ENCODE peak calls at places on chromosomes 5 and 9, in six cellular contexts. F is adrenal gland, Y is body of pancreas, Q is ovary, H is transverse colon, V is heart left ventricle. S is an unnamed sample.

GRCh38 chr9:80605129-80605528 is 1033.4 kb downstream of the TLE4 start:
- DNase-seq in V (no peak), Y (no peak), Q (no peak), F (no peak), H (no peak), S (no peak)

GRCh38 chr9:95516221-95516735 is 493 bp downstream of the PTCH1 start:
- DNase-seq in Q (peak; percentile 35), H (no peak), F (no peak), Y (no peak), V (no peak), S (no peak)

GRCh38 chr5:138790684-138791083 is 37.5 kb downstream of the CTNNA1 start:
- DNase-seq in H (no peak), Y (no peak), Q (no peak), F (no peak), V (no peak), S (no peak)

GRCh38 chr9:127557466-127557869 is 54.6 kb upstream of the STXBP1 start:
- DNase-seq in F (no peak), Q (peak; percentile 59), H (no peak), Y (no peak), V (no peak), S (no peak)

GRCh38 chr9:26833792-26834191 is 58.8 kb downstream of the CAAP1 start:
- DNase-seq in Q (no peak), Y (no peak), V (no peak), H (no peak), F (no peak), S (no peak)

GRCh38 chr9:21434202-21435014 is 5.8 kb upstream of the IFNA1 start:
- DNase-seq in H (peak; percentile 28), Y (peak; percentile 56), V (no peak), F (peak; percentile 22), Q (no peak), S (no peak)

GRCh38 chr5:115634343-115635132 is 8.7 kb upstream of the TMED7 start:
- DNase-seq in Q (peak; percentile 87), Y (peak; percentile 94), H (peak; percentile 93), V (peak; percentile 82), F (peak; percentile 90), S (peak; percentile 91)

GRCh38 chr9:78298046-78298511 is 1.2 kb downstream of the PSAT1 start:
- DNase-seq in Q (no peak), Y (no peak), F (no peak), V (no peak), H (no peak), S (no peak)

GRCh38 chr9:24413651-24414050 is 132.0 kb downstream of the IZUMO3 start:
- DNase-seq in H (no peak), V (no peak), F (no peak), Q (no peak), Y (no peak), S (no peak)

GRCh38 chr5:130385619-130386018 is 481.4 kb downstream of the CHSY3 start:
- DNase-seq in F (no peak), H (no peak), Y (no peak), Q (no peak), V (no peak), S (no peak)

GRCh38 chr5:74546796-74547195 is 93.7 kb downstream of the ENC1 start:
- DNase-seq in H (no peak), Q (no peak), V (no peak), F (no peak), Y (no peak), S (no peak)

GRCh38 chr5:154445422-154446182 is at the start of gene SAP30L:
- DNase-seq in Y (peak; percentile 96), F (peak; percentile 98), H (peak; percentile 97), V (peak; percentile 96), Q (peak; percentile 99), S (peak; percentile 97)
- TF ChIP-seq POLR2A in Y (peak; percentile 59), F (peak; percentile 93), H (peak; percentile 91), V (peak; percentile 91), Q (no peak), S (peak; percentile 85)

GRCh38 chr5:135154197-135154596 is 120.2 kb upstream of the PITX1 start:
- DNase-seq in Q (no peak), H (no peak), Y (no peak), V (no peak), F (no peak), S (no peak)

GRCh38 chr5:135153661-135154060 is 119.6 kb upstream of the PITX1 start:
- DNase-seq in H (no peak), F (no peak), Y (no peak), Q (no peak), V (no peak), S (no peak)

GRCh38 chr5:135155616-135156214 is 121.7 kb upstream of the PITX1 start:
- DNase-seq in V (no peak), H (no peak), F (no peak), Q (no peak), Y (no peak), S (no peak)

GRCh38 chr5:135156337-135156714 is 122.3 kb upstream of the PITX1 start:
- DNase-seq in V (no peak), F (no peak), H (no peak), Q (no peak), Y (no peak), S (no peak)

GRCh38 chr5:135154961-135155360 is 120.9 kb upstream of the PITX1 start:
- DNase-seq in H (no peak), V (no peak), Q (no peak), F (no peak), Y (no peak), S (no peak)
- H3K4me1 ChIP-seq in H (no peaks in the 10 kb centered on the region), V (no peaks in the 10 kb centered on the region), Q (no peaks in the 10 kb centered on the region), F (no peaks in the 10 kb centered on the region), Y (no peaks in the 10 kb centered on the region), S (no peaks in the 10 kb centered on the region)

GRCh38 chr9:120894404-120895226 is 17.6 kb upstream of the PHF19 start:
- DNase-seq in Q (peak; percentile 79), V (peak; percentile 39), H (no peak), F (no peak), Y (peak; percentile 32), S (no peak)

GRCh38 chr9:120892748-120893584 is 16.0 kb upstream of the PHF19 start:
- DNase-seq in H (no peak), V (no peak), Q (no peak), Y (no peak), F (no peak), S (no peak)

GRCh38 chr9:120893917-120894316 is 16.9 kb upstream of the PHF19 start:
- DNase-seq in Q (no peak), F (no peak), Y (no peak), H (no peak), V (no peak), S (no peak)

GRCh38 chr9:120892177-120892747 is 15.3 kb upstream of the PHF19 start:
- DNase-seq in Q (no peak), Y (no peak), H (no peak), V (no peak), F (no peak), S (no peak)

GRCh38 chr9:120893585-120893857 is 16.5 kb upstream of the PHF19 start:
- DNase-seq in V (no peak), Y (no peak), Q (no peak), F (no peak), H (no peak), S (no peak)
- TF ChIP-seq POLR2A in V (no peak), Y (no peak), Q (no peak), F (no peak), H (no peak), S (no peak)

GRCh38 chr9:121185774-121186403 is 15.8 kb downstream of the RAB14 start:
- DNase-seq in V (no peak), Q (no peak), H (no peak), F (no peak), Y (no peak), S (no peak)
- H3K4me1 ChIP-seq in V (peaks cover 75% of the 10 kb centered on the region), Q (peaks cover 3% of the 10 kb centered on the region), H (peaks cover 20% of the 10 kb centered on the region), F (peaks cover 74% of the 10 kb centered on the region), Y (peaks cover 52% of the 10 kb centered on the region), S (peaks cover 6% of the 10 kb centered on the region)

GRCh38 chr5:157267025-157267424 is 1.1 kb downstream of the CYFIP2 start:
- DNase-seq in H (no peak), Q (no peak), F (no peak), Y (no peak), V (no peak), S (no peak)

GRCh38 chr5:157265714-157266285 is at the start of gene CYFIP2:
- DNase-seq in H (peak; percentile 80), Y (peak; percentile 56), V (peak; percentile 57), Q (peak; percentile 53), F (peak; percentile 57), S (peak; percentile 81)

GRCh38 chr5:157267766-157268480 is 2.0 kb downstream of the CYFIP2 start:
- DNase-seq in V (peak; percentile 28), F (no peak), H (no peak), Q (no peak), Y (no peak), S (no peak)

GRCh38 chr5:157269165-157269671 is 3.3 kb downstream of the CYFIP2 start:
- DNase-seq in H (no peak), V (peak; percentile 24), Y (no peak), Q (no peak), F (no peak), S (peak; percentile 50)

GRCh38 chr5:157266286-157267007 is 524 bp downstream of the CYFIP2 start:
- DNase-seq in Y (peak; percentile 44), Q (peak; percentile 24), F (no peak), H (peak; percentile 66), V (peak; percentile 32), S (peak; percentile 68)
- TF ChIP-seq POLR2A in Y (no peak), Q (no peak), F (no peak), H (no peak), V (no peak), S (no peak)

GRCh38 chr9:113524460-113524859 is 60.9 kb downstream of the RGS3 start:
- DNase-seq in V (no peak), Y (no peak), H (peak; percentile 76), F (no peak), Q (no peak), S (no peak)

GRCh38 chr9:113521693-113522260 is 58.2 kb downstream of the RGS3 start:
- DNase-seq in Q (no peak), H (no peak), Y (no peak), V (no peak), F (no peak), S (no peak)

GRCh38 chr9:113523421-113524141 is 60.1 kb downstream of the RGS3 start:
- DNase-seq in H (peak; percentile 81), V (peak; percentile 78), F (peak; percentile 50), Y (no peak), Q (no peak), S (peak; percentile 50)

GRCh38 chr9:113522419-113522818 is 58.9 kb downstream of the RGS3 start:
- DNase-seq in V (no peak), Y (no peak), H (no peak), F (no peak), Q (no peak), S (no peak)

GRCh38 chr9:113522858-113523257 is 59.3 kb downstream of the RGS3 start:
- DNase-seq in V (no peak), F (no peak), Q (no peak), H (no peak), Y (no peak), S (no peak)
- H3K4me1 ChIP-seq in V (peaks cover 98% of the 10 kb centered on the region), F (peaks cover 49% of the 10 kb centered on the region), Q (peaks cover 15% of the 10 kb centered on the region), H (peaks cover 84% of the 10 kb centered on the region), Y (peaks cover 13% of the 10 kb centered on the region), S (no peaks in the 10 kb centered on the region)

DNA sequence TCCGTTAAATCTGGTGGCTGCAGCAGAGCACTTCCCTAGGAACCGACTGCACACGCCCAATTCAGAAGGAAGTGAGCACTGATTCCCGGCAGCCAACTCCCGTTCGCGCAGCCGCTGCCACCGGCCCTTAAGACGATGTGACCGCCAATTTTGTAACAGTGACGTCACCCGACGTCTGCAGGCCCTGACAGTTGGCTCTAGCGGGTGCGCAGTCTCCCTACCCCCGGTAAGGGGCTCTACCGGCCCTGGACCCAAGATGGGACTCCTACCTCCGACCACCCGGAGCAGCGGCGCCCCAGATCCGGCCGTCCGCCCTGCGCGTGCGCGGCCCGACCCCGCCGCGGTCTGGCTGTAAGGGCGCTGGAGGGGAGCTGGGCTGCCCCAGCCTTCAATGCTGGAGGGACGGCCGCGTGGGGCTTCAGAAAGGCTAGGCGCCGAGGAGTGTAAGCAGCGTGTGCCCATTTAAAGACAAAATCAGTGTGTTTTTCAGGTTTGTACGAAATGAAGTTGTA is 19.1 kb downstream of the DNAJA1 start:
- DNase-seq in H (peak; percentile 87), Y (peak; percentile 83), V (peak; percentile 93), F (peak; percentile 83), Q (peak; percentile 80), S (peak; percentile 88)
- TF ChIP-seq POLR2A in H (peak; percentile 52), Y (peak; percentile 31), V (no peak), F (peak; percentile 53), Q (peak; percentile 29), S (no peak)

S was measured in right lobe of liver.